ENCODE peak calls at places on chromosomes 2 and 18, in six cellular contexts. A is H9; Y is CD4-positive, alpha-beta T cell; P is astrocyte; T is transverse colon; E is upper lobe of right lung. Z is an unnamed sample.

GRCh38 chr18:69845588-69846506 is 101.8 kb downstream of the CD226 start:
- DNase-seq in Y (no peak), T (peak), P (peak), E (no peak), A (no peak), Z (no peak)

GRCh38 chr2:12465631-12466135 is 251.1 kb upstream of the TRIB2 start:
- DNase-seq in E (no peak), P (no peak), Y (no peak), T (no peak), A (no peak), Z (no peak)

GRCh38 chr2:19228720-19229119 is 129.7 kb downstream of the OSR1 start:
- DNase-seq in E (no peak), P (no peak), Y (no peak), A (peak), T (no peak), Z (peak)

GRCh38 chr2:201806442-201806841 is at the start of gene CDK15:
- DNase-seq in A (no peak), Y (no peak), E (no peak), P (peak), T (no peak), Z (no peak)

GRCh38 chr2:200414367-200414766 is 95.5 kb downstream of the KCTD18 start:
- DNase-seq in P (no peak), E (no peak), T (no peak), A (no peak), Y (no peak), Z (no peak)

GRCh38 chr2:10963155-10963554 is 51.4 kb downstream of the KCNF1 start:
- DNase-seq in Y (no peak), P (peak), A (no peak), E (no peak), T (no peak), Z (no peak)

GRCh38 chr2:45652090-45653050 is 895 bp downstream of the PRKCE start:
- DNase-seq in P (peak), A (peak), T (peak), E (peak), Y (peak), Z (no peak)

GRCh38 chr18:49274188-49274714 is 186.2 kb downstream of the DYM start:
- DNase-seq in P (peak), Y (no peak), E (no peak), T (no peak), A (no peak), Z (no peak)

GRCh38 chr2:41705634-41706033 is 342.2 kb upstream of the PKDCC start:
- DNase-seq in T (no peak), E (no peak), Y (no peak), P (no peak), A (no peak), Z (no peak)

GRCh38 chr18:75754433-75754832 is 326.9 kb upstream of the SMIM21 start:
- DNase-seq in Y (no peak), P (no peak), T (no peak), E (no peak), A (no peak), Z (no peak)

GRCh38 chr2:72955188-72956049 is 38.1 kb downstream of the EMX1 start:
- DNase-seq in E (no peak), T (no peak), Y (no peak), P (no peak), A (no peak), Z (no peak)

GRCh38 chr2:112683550-112684414 is 37.0 kb upstream of the NT5DC4 start:
- DNase-seq in E (no peak), T (no peak), P (no peak), Y (no peak), A (no peak), Z (no peak)

GRCh38 chr2:43592443-43592842 is 3.4 kb downstream of the THADA start:
- DNase-seq in P (peak), T (no peak), E (no peak), A (no peak), Y (no peak), Z (no peak)

GRCh38 chr18:52953435-52953834 is 613.4 kb downstream of the DCC start:
- DNase-seq in P (no peak), Y (no peak), E (no peak), T (no peak), A (no peak), Z (no peak)

GRCh38 chr2:241771286-241772062 is 5.1 kb upstream of the GAL3ST2 start:
- DNase-seq in Y (no peak), E (peak), A (peak), P (no peak), T (no peak), Z (no peak)

GRCh38 chr2:168416555-168416954 is 39.5 kb upstream of the CERS6 start:
- DNase-seq in E (no peak), Y (no peak), P (peak), A (no peak), T (no peak), Z (no peak)

GRCh38 chr2:43950383-43951008 is 45.3 kb downstream of the LRPPRC start:
- DNase-seq in A (no peak), Y (no peak), E (no peak), P (peak), T (no peak), Z (no peak)

GRCh38 chr2:120771111-120771555 is 35.5 kb downstream of the GLI2 start:
- DNase-seq in P (no peak), E (peak), A (no peak), Y (no peak), T (no peak), Z (no peak)

GRCh38 chr18:69622961-69623360 is 222.3 kb downstream of the DOK6 start:
- DNase-seq in T (no peak), Y (no peak), A (no peak), P (no peak), E (no peak), Z (no peak)

GRCh38 chr18:49094979-49095632 is 144.3 kb upstream of the SMAD7 start:
- DNase-seq in T (no peak), Y (no peak), E (no peak), P (peak), A (no peak), Z (peak)

GRCh38 chr18:56890632-56891031 is 239.5 kb downstream of the WDR7 start:
- DNase-seq in Y (no peak), P (peak), T (no peak), A (no peak), E (no peak), Z (peak)

GRCh38 chr2:36812196-36812595 is 115.7 kb downstream of the VIT start:
- DNase-seq in A (peak), P (no peak), T (no peak), Y (no peak), E (no peak), Z (no peak)

GRCh38 chr2:203688798-203689197 is 17.6 kb upstream of the CD28 start:
- DNase-seq in T (peak), Y (no peak), P (peak), A (no peak), E (no peak), Z (no peak)

GRCh38 chr18:62976227-62976626 is 260.9 kb downstream of the PHLPP1 start:
- DNase-seq in T (peak), E (no peak), A (no peak), Y (no peak), P (no peak), Z (peak)

GRCh38 chr2:162524192-162524591 is 180.3 kb downstream of the GCA start:
- DNase-seq in A (peak), T (no peak), E (no peak), P (no peak), Y (no peak), Z (no peak)

GRCh38 chr2:133503927-133504326 is 64.3 kb downstream of the NCKAP5 start:
- DNase-seq in P (no peak), E (no peak), T (no peak), A (no peak), Y (no peak), Z (no peak)

GRCh38 chr2:170408461-170409163 is 230.7 kb downstream of the MYO3B start:
- DNase-seq in P (no peak), Y (no peak), A (peak), T (no peak), E (no peak), Z (no peak)

GRCh38 chr2:172084484-172084733 is 898 bp upstream of the DLX1 start:
- DNase-seq in Y (no peak), P (no peak), T (no peak), A (no peak), E (no peak), Z (no peak)

GRCh38 chr2:7745369-7745768 is 828.2 kb downstream of the RNF144A start:
- DNase-seq in A (no peak), T (no peak), Y (no peak), E (no peak), P (no peak), Z (no peak)

GRCh38 chr18:79520473-79521390 is 125.0 kb downstream of the NFATC1 start:
- DNase-seq in P (no peak), A (peak), Y (no peak), T (no peak), E (no peak), Z (no peak)

GRCh38 chr2:192016265-192016664 is 169.4 kb upstream of the CAVIN2 start:
- DNase-seq in E (no peak), A (no peak), P (peak), T (no peak), Y (no peak), Z (no peak)

GRCh38 chr2:52368141-52368540 is 1336.2 kb upstream of the NRXN1 start:
- DNase-seq in P (no peak), Y (no peak), E (no peak), T (no peak), A (no peak), Z (no peak)

GRCh38 chr2:26542194-26542455 is 64.2 kb upstream of the OTOF start:
- DNase-seq in E (peak), T (no peak), Y (no peak), P (no peak), A (no peak), Z (no peak)

DNA sequence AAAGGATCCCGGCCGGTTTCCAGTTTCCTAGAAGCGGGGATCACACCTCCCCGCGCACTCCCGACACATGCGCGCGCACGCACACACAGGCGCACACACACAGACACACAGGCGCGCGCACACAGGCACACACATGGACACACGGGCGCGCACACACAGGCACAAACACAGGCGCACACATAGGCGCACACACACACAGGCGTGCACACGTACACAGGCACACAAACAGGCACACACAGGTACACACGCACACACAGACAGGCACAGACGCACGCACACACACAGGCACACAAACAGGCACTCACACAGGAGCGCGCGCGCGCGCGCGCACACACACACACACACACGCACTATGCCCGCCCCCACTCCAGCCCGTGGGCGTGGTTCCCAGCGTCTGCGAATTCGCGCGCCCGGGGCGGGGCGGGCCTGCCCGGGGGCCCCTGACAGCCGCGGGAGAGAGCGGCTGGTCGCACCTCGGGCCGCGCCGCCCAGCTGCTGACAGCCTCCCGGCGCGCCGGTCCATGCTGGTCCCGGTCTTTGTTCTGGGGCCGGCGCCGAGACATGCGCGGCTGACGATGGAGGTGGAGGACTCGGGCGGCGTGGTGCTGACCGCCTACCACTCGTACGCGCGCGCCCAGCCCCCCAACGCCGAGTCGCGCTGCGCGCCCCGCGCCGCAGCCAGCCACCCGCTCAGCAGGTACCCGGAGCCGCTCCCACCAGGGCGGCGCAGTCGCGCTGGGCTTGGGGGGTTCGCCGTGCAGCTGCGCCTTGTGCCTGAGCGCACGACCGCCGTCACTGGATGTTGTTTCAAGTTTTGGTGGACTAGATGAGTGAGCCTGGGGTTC is at the start of gene ARHGAP28:
- DNase-seq in A (peak), P (peak), Y (no peak), E (peak), T (peak), Z (no peak)
- H3K27ac ChIP-seq in A (peak), P (peak), Y (no peak), E (peak), T (peak), Z (no peak)

DNA sequence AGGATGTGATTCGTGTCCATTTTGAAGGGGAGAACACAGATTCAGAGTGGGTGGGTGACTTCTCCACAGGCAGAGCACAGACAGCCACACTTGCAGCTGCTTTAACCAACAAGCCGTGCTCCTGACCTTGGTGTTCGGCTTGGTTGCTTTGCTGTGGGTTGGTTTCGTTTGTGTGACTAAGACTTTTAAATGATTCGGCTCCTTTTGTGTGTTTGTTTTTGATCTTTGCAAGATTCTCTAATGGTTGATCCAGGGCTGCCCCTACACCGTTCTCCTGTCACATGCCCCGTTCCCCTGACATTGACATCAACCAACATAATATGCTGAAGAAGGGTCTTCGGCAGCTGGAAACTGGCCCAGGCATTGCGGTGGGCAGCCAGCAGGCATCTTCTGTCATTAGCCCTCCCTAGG is 95.9 kb upstream of the MBOAT2 start:
- DNase-seq in P (peak), E (no peak), T (no peak), A (no peak), Y (no peak), Z (no peak)
- H3K27ac ChIP-seq in P (no peak), E (no peak), T (no peak), A (no peak), Y (no peak), Z (no peak)

GRCh38 chr2:85852979-85853498 is 35.8 kb downstream of the ST3GAL5 start:
- DNase-seq in E (no peak), Y (peak), T (peak), P (no peak), A (no peak), Z (no peak)

GRCh38 chr2:85852078-85852790 is 36.6 kb downstream of the ST3GAL5 start:
- DNase-seq in E (no peak), Y (no peak), A (no peak), P (no peak), T (no peak), Z (no peak)

GRCh38 chr2:85854897-85855296 is 33.9 kb downstream of the ST3GAL5 start:
- DNase-seq in P (no peak), Y (no peak), T (no peak), E (no peak), A (no peak), Z (no peak)

GRCh38 chr2:85854166-85854509 is 34.7 kb downstream of the ST3GAL5 start:
- DNase-seq in T (no peak), Y (no peak), E (no peak), P (no peak), A (no peak), Z (no peak)

DNA sequence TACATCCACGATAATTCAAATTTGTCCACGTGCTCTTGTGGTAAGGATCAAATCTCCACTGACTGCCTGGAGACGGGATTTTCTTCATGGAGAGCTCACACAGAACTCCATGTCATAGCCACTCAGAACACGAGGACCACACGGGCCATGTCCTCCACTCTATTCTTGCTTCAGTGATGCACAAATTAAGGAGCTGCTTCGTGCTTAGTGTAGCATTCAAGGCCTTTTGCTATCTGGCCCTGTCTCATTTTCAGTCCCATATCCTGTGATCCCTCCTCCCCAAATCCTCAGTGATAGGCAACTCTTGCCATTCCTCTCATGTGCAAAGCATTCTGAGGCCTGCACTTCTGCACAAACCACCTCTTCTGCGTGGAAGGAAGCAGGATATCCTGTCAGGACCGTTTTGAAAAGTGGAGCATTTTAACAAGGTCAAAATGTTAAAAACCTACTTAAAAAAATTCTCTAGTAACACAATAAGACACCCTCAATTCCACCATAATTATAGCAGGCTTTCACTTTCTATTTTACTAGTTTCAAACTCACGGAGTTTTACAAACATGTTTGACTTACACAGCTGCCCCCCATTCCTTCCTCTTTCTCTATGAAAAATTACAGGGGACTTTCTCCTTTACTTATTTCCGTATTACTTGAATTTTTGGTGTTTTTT is 35.2 kb downstream of the ST3GAL5 start:
- DNase-seq in T (no peak), P (no peak), Y (no peak), E (no peak), A (no peak), Z (no peak)
- H3K27ac ChIP-seq in T (peak), P (no peak), Y (peak), E (peak), A (no peak), Z (no peak)

DNA sequence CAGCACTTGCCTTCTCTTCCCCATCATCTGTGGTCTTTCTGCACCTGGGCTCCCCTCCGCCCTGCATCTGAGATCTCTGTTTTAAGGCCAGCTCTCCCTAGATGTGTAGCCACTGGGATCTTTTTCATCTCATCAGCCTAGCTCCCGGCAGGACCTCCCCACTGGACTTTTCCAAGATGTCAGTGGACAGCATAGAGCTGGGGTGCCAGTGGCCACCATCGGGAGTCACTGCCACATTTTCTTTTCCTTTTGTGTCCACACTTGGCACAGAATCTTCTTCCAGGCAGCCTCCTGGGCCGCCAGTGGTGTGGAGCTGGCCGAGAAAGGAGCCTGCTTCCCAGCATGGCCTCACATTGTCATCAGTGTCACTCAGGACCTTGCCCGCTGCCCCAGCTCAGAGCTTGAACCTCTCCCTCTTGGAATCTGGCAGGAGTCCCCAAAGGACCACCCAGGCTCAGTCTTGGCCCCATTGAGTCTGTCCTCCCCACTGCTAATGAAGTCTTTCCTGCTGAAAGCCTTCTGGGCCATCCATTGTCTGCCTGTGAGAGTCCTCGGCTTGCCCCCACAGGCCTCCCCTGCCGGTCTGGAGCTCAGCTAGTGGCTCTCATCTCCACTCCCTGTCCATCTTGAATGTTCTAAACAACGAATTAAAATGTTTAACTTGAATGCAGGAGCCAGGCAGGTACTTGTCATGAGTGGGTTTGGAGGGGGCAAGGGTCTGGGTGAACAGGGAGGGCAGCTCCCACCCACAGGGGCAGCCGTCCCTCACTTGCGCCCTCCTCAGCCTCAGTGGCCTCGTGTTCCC is 324.4 kb downstream of the GBX2 start:
- DNase-seq in T (no peak), A (peak), E (no peak), Y (no peak), P (no peak), Z (no peak)
- H3K27ac ChIP-seq in T (no peak), A (no peak), E (no peak), Y (no peak), P (no peak), Z (no peak)

GRCh38 chr2:64331846-64332245 is 122.1 kb upstream of the LGALSL start:
- DNase-seq in E (no peak), A (no peak), Y (no peak), P (no peak), T (no peak), Z (no peak)

GRCh38 chr2:64330691-64331429 is 123.1 kb upstream of the LGALSL start:
- DNase-seq in E (peak), P (peak), Y (peak), T (peak), A (peak), Z (no peak)

GRCh38 chr2:64332300-64332699 is 121.7 kb upstream of the LGALSL start:
- DNase-seq in A (no peak), Y (no peak), P (no peak), E (no peak), T (no peak), Z (no peak)

GRCh38 chr2:64330281-64330680 is 123.7 kb upstream of the LGALSL start:
- DNase-seq in P (no peak), A (no peak), E (no peak), T (no peak), Y (no peak), Z (no peak)

GRCh38 chr2:64331430-64331700 is 122.6 kb upstream of the LGALSL start:
- DNase-seq in E (no peak), P (no peak), A (peak), Y (no peak), T (no peak), Z (no peak)
- H3K27ac ChIP-seq in E (peak), P (no peak), A (no peak), Y (no peak), T (peak), Z (no peak)

GRCh38 chr2:55235724-55236538 is 3.4 kb downstream of the RPS27A start:
- DNase-seq in T (no peak), A (no peak), Y (no peak), E (no peak), P (no peak), Z (no peak)

GRCh38 chr2:55232084-55232862 is at the start of the genes CLHC1 and RPS27A:
- DNase-seq in E (peak), P (peak), A (peak), Y (peak), T (peak), Z (peak)

GRCh38 chr2:55231546-55232083 is 478 bp downstream of the CLHC1 start:
- DNase-seq in T (no peak), A (no peak), E (no peak), P (peak), Y (no peak), Z (no peak)

GRCh38 chr2:55232863-55233657 is 572 bp downstream of the RPS27A start:
- DNase-seq in Y (peak), E (peak), A (no peak), P (peak), T (peak), Z (no peak)

DNA sequence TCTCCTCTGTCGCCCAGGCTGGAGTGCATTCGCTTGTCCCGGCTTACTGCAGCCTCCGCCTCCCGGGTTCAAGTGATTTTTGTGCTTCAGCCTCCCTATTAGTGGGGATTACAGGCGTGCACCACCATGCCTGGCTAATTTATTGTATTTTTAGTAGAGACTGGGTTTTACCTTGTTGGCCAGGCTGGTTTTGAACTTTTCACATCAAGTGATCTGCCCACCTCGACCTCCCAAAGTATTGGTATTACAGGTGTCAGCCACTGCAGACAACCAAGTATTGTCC is 1.1 kb downstream of the RPS27A start:
- DNase-seq in A (no peak), Y (no peak), P (no peak), E (no peak), T (no peak), Z (no peak)
- H3K27ac ChIP-seq in A (peak), Y (peak), P (peak), E (peak), T (peak), Z (peak)

Z was measured in epithelial cell of prostate.